ENCODE peak calls at places on chromosomes 5 and 9, in ten cellular contexts. J is mesothelial cell of epicardium; U is activated naive CD8-positive, alpha-beta T cell treated with anti-CD3 and anti-CD28 coated beads for 36 hours; Z is T follicular helper cell; R is activated T-cell treated with anti-CD3 and anti-CD28 coated beads, Interleukin-2, amount 50 U/mL, for 72 hours; P is SJCRH30; B is GM12865; M is IMR-90; X is body of pancreas; T is choroid plexus epithelial cell. K is an unnamed sample.

GRCh38 chr5:92309336-92309991 is 926.3 kb upstream of the ARRDC3 start:
- DNase-seq in J (no peak), M (peak), Z (no peak), T (peak), B (peak), R (no peak), P (peak), X (no peak), U (no peak), K (peak)

GRCh38 chr5:177542816-177543472 is 11.4 kb downstream of the FAM193B start:
- DNase-seq in R (no peak), X (no peak), Z (no peak), B (no peak), T (no peak), J (no peak), P (peak), M (no peak), U (no peak), K (no peak)

GRCh38 chr5:180294913-180295555 is 3.2 kb upstream of the MAPK9 start:
- DNase-seq in T (no peak), B (no peak), U (no peak), J (no peak), P (no peak), R (no peak), X (no peak), M (no peak), Z (no peak), K (no peak)

GRCh38 chr9:132154925-132155324 is 6.9 kb upstream of the NTNG2 start:
- DNase-seq in Z (no peak), B (no peak), J (no peak), P (no peak), T (no peak), X (no peak), M (no peak), U (no peak), R (no peak), K (no peak)

GRCh38 chr5:45038366-45038987 is 229.7 kb downstream of the MRPS30 start:
- DNase-seq in J (no peak), B (peak), T (peak), X (no peak), P (peak), U (no peak), Z (no peak), R (no peak), M (peak), K (peak)

GRCh38 chr5:170278611-170279500 is 18.7 kb downstream of the LCP2 start:
- DNase-seq in M (no peak), U (peak), T (peak), P (no peak), B (peak), J (no peak), R (peak), X (peak), Z (peak), K (peak)

GRCh38 chr5:41985945-41986344 is 60.9 kb downstream of the FBXO4 start:
- DNase-seq in T (no peak), J (no peak), R (no peak), U (no peak), P (no peak), M (no peak), Z (no peak), B (no peak), X (no peak), K (no peak)

GRCh38 chr5:123365163-123365562 is 58.0 kb downstream of the CEP120 start:
- DNase-seq in J (no peak), X (no peak), Z (no peak), B (no peak), M (peak), U (no peak), P (no peak), R (no peak), T (peak), K (no peak)

GRCh38 chr9:128324401-128324800 is 1.8 kb downstream of the COQ4 start:
- DNase-seq in M (no peak), J (no peak), R (no peak), U (no peak), B (no peak), T (no peak), X (no peak), Z (no peak), P (no peak), K (no peak)

GRCh38 chr9:137583957-137584356 is 5.2 kb upstream of the DPH7 start:
- DNase-seq in B (no peak), M (no peak), R (no peak), T (no peak), X (no peak), Z (no peak), P (no peak), J (no peak), U (no peak), K (no peak)

GRCh38 chr9:4831119-4831518 is 38.4 kb downstream of the RCL1 start:
- DNase-seq in P (no peak), Z (no peak), J (no peak), R (no peak), B (no peak), T (no peak), U (no peak), X (no peak), M (peak), K (no peak)

GRCh38 chr5:123545506-123545905 is 33.5 kb downstream of the CSNK1G3 start:
- DNase-seq in M (no peak), R (no peak), P (peak), X (peak), Z (peak), B (no peak), J (no peak), U (peak), T (peak), K (no peak)

GRCh38 chr5:141672856-141673813 is 8.9 kb downstream of the ARAP3 start:
- DNase-seq in R (no peak), Z (no peak), X (no peak), P (no peak), T (no peak), U (no peak), M (no peak), J (no peak), B (no peak), K (no peak)

GRCh38 chr9:87280421-87280820 is 217.2 kb upstream of the DAPK1 start:
- DNase-seq in J (no peak), T (peak), U (no peak), P (no peak), Z (no peak), R (no peak), M (peak), X (no peak), B (no peak), K (no peak)

GRCh38 chr5:115816226-115817042 is at the start of gene CDO1:
- DNase-seq in P (peak), M (peak), J (peak), U (peak), B (no peak), T (peak), Z (no peak), X (peak), R (peak), K (peak)

GRCh38 chr5:60196382-60197113 is 303.0 kb upstream of the PDE4D start:
- DNase-seq in Z (no peak), X (no peak), R (no peak), J (no peak), B (no peak), U (no peak), M (peak), T (peak), P (peak), K (no peak)

GRCh38 chr9:33880562-33881089 is 63.7 kb downstream of the UBE2R2 start:
- DNase-seq in R (no peak), B (no peak), T (peak), Z (no peak), M (no peak), J (no peak), P (no peak), X (no peak), U (peak), K (no peak)

GRCh38 chr5:41748631-41749030 is 121.6 kb downstream of the OXCT1 start:
- DNase-seq in Z (no peak), M (peak), X (no peak), B (peak), R (peak), U (peak), P (no peak), T (peak), J (no peak), K (peak)

GRCh38 chr5:10984021-10984420 is 223.0 kb upstream of the DAP start:
- DNase-seq in X (no peak), J (no peak), R (no peak), Z (no peak), B (no peak), M (no peak), U (no peak), T (no peak), P (no peak), K (no peak)

GRCh38 chr9:88945636-88946333 is 45.5 kb upstream of the S1PR3 start:
- DNase-seq in B (no peak), U (no peak), T (no peak), R (no peak), Z (no peak), J (no peak), P (no peak), M (no peak), X (no peak), K (no peak)

GRCh38 chr5:111774525-111774924 is 17.5 kb upstream of the NREP start:
- DNase-seq in P (peak), Z (no peak), R (no peak), U (no peak), B (peak), J (no peak), T (peak), M (peak), X (peak), K (no peak)

GRCh38 chr9:69313175-69313574 is 11.8 kb upstream of the ENTREP1 start:
- DNase-seq in Z (no peak), R (no peak), J (no peak), B (no peak), X (no peak), P (no peak), M (no peak), T (no peak), U (no peak), K (no peak)

GRCh38 chr5:67493676-67494075 is 297.1 kb upstream of the CD180 start:
- DNase-seq in R (no peak), B (peak), J (no peak), X (peak), U (no peak), T (peak), Z (no peak), M (no peak), P (peak), K (peak)

GRCh38 chr5:68533571-68534051 is 318.1 kb downstream of the PIK3R1 start:
- DNase-seq in Z (no peak), U (no peak), X (peak), M (no peak), B (no peak), R (no peak), T (no peak), J (no peak), P (peak), K (no peak)

GRCh38 chr5:140084466-140084865 is 29.4 kb upstream of the PURA start:
- DNase-seq in R (no peak), B (no peak), X (peak), Z (no peak), P (no peak), U (no peak), M (no peak), J (no peak), T (no peak), K (no peak)

GRCh38 chr5:28328691-28329090 is 1290.3 kb upstream of the CDH9 start:
- DNase-seq in Z (no peak), R (no peak), M (no peak), U (no peak), J (no peak), X (no peak), T (peak), P (no peak), B (no peak), K (no peak)

GRCh38 chr5:131671994-131672655 is 37.1 kb upstream of the RAPGEF6 start:
- DNase-seq in J (no peak), P (no peak), U (no peak), X (no peak), T (peak), B (no peak), M (peak), R (no peak), Z (no peak), K (no peak)

GRCh38 chr5:141186897-141187512 is at the start of gene PCDHB9:
- DNase-seq in B (peak), M (peak), J (no peak), X (peak), U (no peak), Z (peak), R (peak), P (peak), T (peak), K (no peak)

GRCh38 chr5:82151217-82151616 is 126.9 kb downstream of the RPS23 start:
- DNase-seq in R (no peak), P (no peak), J (no peak), X (no peak), Z (no peak), B (no peak), U (no peak), M (no peak), T (no peak), K (no peak)

GRCh38 chr9:38380230-38380871 is 12.2 kb upstream of the ALDH1B1 start:
- DNase-seq in J (no peak), R (no peak), B (no peak), T (no peak), P (peak), U (no peak), M (peak), Z (no peak), X (no peak), K (no peak)